ENCODE peak calls at places on chromosomes 1 and 21, in eight cellular contexts. I is GM23248; B is testis; M is BE2C; Z is CD4-positive, CD25-positive, alpha-beta regulatory T cell; D is upper lobe of right lung; V is uterus; P is heart left ventricle. H is an unnamed sample.

GRCh38 chr1:201518105-201518504 is 11.2 kb upstream of the CSRP1 start:
- DNase-seq in V (no peak), I (no peak), M (no peak), B (no peak), Z (no peak), D (no peak), P (no peak), H (no peak)

GRCh38 chr21:36377391-36377842 is 7.8 kb upstream of the CHAF1B start:
- DNase-seq in V (no peak), B (peak), I (no peak), Z (no peak), P (no peak), M (no peak), D (no peak), H (no peak)

GRCh38 chr1:24349891-24350290 is 30.7 kb downstream of the GRHL3 start:
- DNase-seq in B (no peak), P (no peak), Z (no peak), M (no peak), D (no peak), I (peak), V (no peak), H (no peak)

GRCh38 chr1:64745986-64746940 is 1.4 kb downstream of the RAVER2 start:
- DNase-seq in I (no peak), B (no peak), M (no peak), P (no peak), D (no peak), Z (no peak), V (no peak), H (no peak)

GRCh38 chr1:7050751-7051665 is 265.8 kb downstream of the CAMTA1 start:
- DNase-seq in D (no peak), M (no peak), V (no peak), I (no peak), P (no peak), Z (no peak), B (peak), H (no peak)

GRCh38 chr1:31306278-31306677 is 9.4 kb downstream of the ZCCHC17 start:
- DNase-seq in Z (no peak), B (no peak), P (no peak), I (peak), V (no peak), D (no peak), M (no peak), H (no peak)

GRCh38 chr1:29202053-29202452 is 20.4 kb upstream of the SRSF4 start:
- DNase-seq in B (no peak), D (no peak), P (no peak), Z (no peak), M (no peak), V (no peak), I (peak), H (no peak)

GRCh38 chr21:33490991-33491372 is 534 bp downstream of the DNAJC28 start:
- DNase-seq in D (no peak), B (no peak), Z (no peak), I (peak), M (no peak), V (no peak), P (no peak), H (no peak)

GRCh38 chr1:154968731-154969130 is 1.8 kb downstream of the SHC1 start:
- DNase-seq in P (peak), B (no peak), I (no peak), Z (no peak), V (no peak), D (no peak), M (peak), H (no peak)

GRCh38 chr1:10701145-10701544 is 95.3 kb downstream of the CASZ1 start:
- DNase-seq in Z (no peak), I (no peak), B (no peak), D (no peak), P (no peak), M (no peak), V (no peak), H (no peak)

GRCh38 chr1:28129150-28129549 is 40.7 kb upstream of the EYA3 start:
- DNase-seq in V (no peak), M (no peak), B (no peak), P (no peak), D (no peak), Z (no peak), I (peak), H (no peak)

DNA sequence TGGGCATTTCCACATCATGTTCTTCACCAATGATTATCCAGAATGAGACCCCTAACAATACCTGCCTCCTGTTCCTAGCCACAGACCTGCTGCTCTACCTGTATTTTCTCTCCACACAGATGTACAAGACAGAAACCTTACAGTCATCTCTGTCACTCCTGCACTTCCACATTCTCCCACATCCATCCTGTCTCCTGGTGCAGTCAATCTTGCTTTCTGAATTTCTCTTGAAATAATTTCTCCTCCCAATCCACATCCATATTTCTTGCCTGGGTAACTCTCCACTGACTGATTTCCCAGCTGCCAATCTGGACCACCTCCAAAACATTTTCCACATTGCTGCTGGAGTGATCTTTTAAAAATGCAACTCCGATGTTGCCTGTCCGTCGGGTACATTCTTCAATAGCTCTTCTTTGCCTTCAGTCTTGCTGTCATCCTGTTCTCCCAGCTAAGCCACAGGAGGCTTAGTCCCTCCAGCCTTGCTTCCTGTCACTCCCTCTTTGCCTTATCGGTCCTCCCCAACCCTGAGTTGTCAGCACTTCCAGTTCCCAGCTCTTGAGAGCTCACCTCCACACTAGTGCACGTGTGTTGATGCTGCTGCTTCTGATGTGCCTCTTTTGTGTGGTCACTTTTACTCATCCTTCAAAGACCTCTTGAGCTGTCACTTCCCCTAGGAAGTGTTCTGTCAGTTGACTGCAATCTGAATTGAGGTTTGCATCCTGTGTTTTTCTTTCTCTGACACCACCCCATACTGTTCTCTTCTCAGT is 15.1 kb downstream of the UCK2 start:
- DNase-seq in V (no peak), I (peak), B (no peak), M (no peak), D (no peak), P (no peak), Z (no peak), H (peak)
- H3K4me3 ChIP-seq in V (no peak), I (peak), B (no peak), M (no peak), D (no peak), P (no peak), Z (peak), H (peak)

GRCh38 chr1:225883616-225884265 is 1.6 kb upstream of the TMEM63A start:
- DNase-seq in D (no peak), V (no peak), B (no peak), M (no peak), P (no peak), I (no peak), Z (no peak), H (no peak)

GRCh38 chr1:225880636-225881035 is 1.5 kb downstream of the TMEM63A start:
- DNase-seq in Z (no peak), D (no peak), B (no peak), V (no peak), M (no peak), P (no peak), I (no peak), H (no peak)

GRCh38 chr1:225882008-225882698 is at the start of gene TMEM63A:
- DNase-seq in Z (peak), V (peak), P (peak), M (peak), I (peak), D (peak), B (peak), H (peak)

GRCh38 chr1:225881081-225882007 is 836 bp downstream of the TMEM63A start:
- DNase-seq in B (peak), D (peak), V (peak), I (peak), P (peak), Z (peak), M (no peak), H (no peak)

DNA sequence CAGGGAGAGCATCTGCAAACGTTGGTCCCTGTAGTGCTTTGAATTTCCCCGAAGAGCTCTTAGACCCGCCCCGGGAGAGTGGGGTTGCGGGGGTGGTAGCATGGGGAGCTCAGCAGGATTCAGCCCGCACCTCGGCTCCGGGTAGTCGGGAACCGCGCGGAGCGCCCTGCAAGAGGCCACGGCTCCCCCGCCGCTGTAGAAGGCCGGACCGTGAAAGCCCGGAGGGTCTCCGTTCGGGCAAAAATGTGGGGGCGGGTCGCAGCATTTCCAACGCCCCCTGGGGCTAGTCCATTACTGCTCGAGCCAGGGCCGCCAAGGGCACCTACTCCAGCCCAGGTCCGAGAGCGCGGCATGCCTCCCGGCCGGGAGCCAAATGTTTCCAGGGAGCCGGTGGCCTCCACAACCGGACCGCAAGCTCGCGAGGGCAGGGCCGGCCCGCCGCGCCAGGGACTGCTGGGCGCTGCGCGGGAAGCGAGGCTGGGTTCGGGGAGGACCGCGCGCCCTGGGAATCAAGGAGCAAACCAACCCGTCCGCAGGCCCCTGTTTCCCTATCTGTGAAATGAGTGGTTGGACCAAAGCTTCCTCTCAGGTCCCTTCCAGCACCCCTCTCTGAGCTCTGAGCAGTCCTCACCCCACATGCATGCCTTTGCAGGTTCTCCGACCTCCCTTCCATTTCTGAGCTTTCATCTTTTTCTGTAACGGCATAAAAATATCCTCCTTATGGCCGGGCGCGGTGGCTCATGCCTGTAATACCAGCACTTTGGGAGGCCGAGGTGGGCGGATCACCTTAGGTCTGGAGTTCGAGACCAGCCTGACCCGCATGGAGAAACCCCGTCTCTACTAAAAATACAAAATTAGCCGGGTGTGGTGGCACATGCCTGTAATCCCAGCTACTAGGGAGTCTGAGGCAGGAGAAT is 777 bp upstream of the TMEM63A start:
- DNase-seq in I (peak), P (peak), M (peak), Z (peak), D (peak), B (peak), V (peak), H (no peak)
- H3K4me3 ChIP-seq in I (peak), P (peak), M (peak), Z (peak), D (peak), B (peak), V (peak), H (peak)

GRCh38 chr1:9687120-9687875 is 35.8 kb downstream of the PIK3CD start:
- DNase-seq in D (peak), I (peak), Z (peak), P (peak), M (peak), V (peak), B (peak), H (peak)
- H3K4me3 ChIP-seq in D (peak), I (peak), Z (peak), P (peak), M (peak), V (peak), B (peak), H (peak)

DNA sequence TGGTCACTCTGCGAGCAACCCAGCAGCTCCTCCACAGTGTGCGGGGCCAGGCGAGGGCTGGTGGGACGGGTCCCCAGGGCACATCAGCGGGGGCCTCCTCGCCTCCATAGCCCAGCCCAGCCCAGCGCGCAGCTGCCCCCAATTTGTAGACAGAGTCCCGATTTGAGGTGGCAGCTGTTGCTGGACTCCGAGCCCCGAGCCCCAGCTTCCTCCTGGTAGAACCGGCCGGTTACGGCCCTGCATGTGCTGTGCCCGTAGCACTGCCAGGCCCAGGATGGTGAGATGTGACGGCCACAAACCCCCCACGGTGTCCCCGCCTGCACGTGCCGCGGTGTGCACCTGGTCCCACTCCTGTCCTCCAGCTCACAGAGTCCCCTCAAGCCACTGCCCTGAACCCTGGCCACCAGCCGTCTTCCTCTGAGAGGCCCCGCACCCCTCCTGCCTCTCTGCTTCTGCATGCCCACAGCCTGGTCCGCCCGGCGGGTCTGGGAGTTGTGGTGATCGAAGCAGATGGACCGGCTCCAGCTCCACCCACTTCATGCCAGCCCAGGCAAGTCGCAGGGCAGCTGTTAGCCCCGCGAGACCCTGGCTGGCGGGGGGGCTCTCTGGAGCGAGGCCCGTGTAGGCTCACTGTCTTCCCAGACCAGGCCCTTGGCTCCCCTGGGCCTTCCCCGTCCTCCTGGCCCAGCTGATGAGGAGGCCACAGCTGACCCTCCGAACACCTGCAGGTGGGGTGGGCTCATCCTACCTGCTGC is 55.5 kb downstream of the MORN1 start:
- DNase-seq in B (no peak), D (no peak), I (no peak), M (peak), V (no peak), P (no peak), Z (no peak), H (no peak)
- H3K4me3 ChIP-seq in B (no peak), D (no peak), I (no peak), M (no peak), V (no peak), P (no peak), Z (no peak), H (no peak)

H was measured in Jurkat, Clone E6-1.